ENCODE peak calls at places on chromosomes 6 and 20, in seven cellular contexts. E, O, G, T, L, Q and U are unnamed samples.

GRCh38 chr6:72560721-72561593 is 60.9 kb upstream of the KCNQ5 start:
- DNase-seq in E (no peak), O (no peak), G (no peak), T (no peak), L (no peak), Q (no peak), U (no peak)

GRCh38 chr6:143529095-143529494 is 17.6 kb upstream of the FUCA2 start:
- DNase-seq in E (no peak), O (peak), G (no peak), T (no peak), L (no peak), Q (no peak), U (no peak)

GRCh38 chr20:33296206-33296605 is 13.2 kb downstream of the BPIFB1 start:
- DNase-seq in E (no peak), O (no peak), G (no peak), T (no peak), L (no peak), Q (no peak), U (no peak)

GRCh38 chr20:60473240-60473639 is 515.0 kb downstream of the CDH26 start:
- DNase-seq in E (no peak), O (no peak), G (no peak), T (no peak), L (peak), Q (no peak), U (no peak)

GRCh38 chr6:31270788-31271640 is 878 bp downstream of the HLA-C start:
- DNase-seq in E (peak), O (peak), G (peak), T (no peak), L (no peak), Q (peak), U (peak)

GRCh38 chr6:30837432-30837831 is 46.9 kb upstream of the DDR1 start:
- DNase-seq in E (no peak), O (no peak), G (no peak), T (no peak), L (no peak), Q (no peak), U (no peak)

GRCh38 chr6:47438481-47439347 is 38.9 kb upstream of the CD2AP start:
- DNase-seq in E (no peak), O (no peak), G (no peak), T (no peak), L (no peak), Q (no peak), U (no peak)

GRCh38 chr6:36697481-36697903 is at the start of gene RAB44:
- DNase-seq in E (no peak), O (no peak), G (no peak), T (no peak), L (no peak), Q (no peak), U (no peak)

GRCh38 chr20:43923322-43923721 is 8.7 kb downstream of the TOX2 start:
- DNase-seq in E (no peak), O (peak), G (no peak), T (no peak), L (no peak), Q (no peak), U (no peak)

GRCh38 chr6:37919417-37920157 is 100.1 kb downstream of the ZFAND3 start:
- DNase-seq in E (no peak), O (no peak), G (no peak), T (no peak), L (no peak), Q (no peak), U (no peak)

GRCh38 chr20:40493071-40493470 is 196.0 kb downstream of the MAFB start:
- DNase-seq in E (no peak), O (no peak), G (no peak), T (no peak), L (no peak), Q (no peak), U (no peak)

GRCh38 chr6:154438882-154439281 is 71.6 kb downstream of the CNKSR3 start:
- DNase-seq in E (no peak), O (no peak), G (no peak), T (no peak), L (no peak), Q (no peak), U (no peak)

GRCh38 chr20:50746138-50746940 is 15.0 kb downstream of the PARD6B start:
- DNase-seq in E (no peak), O (peak), G (no peak), T (no peak), L (no peak), Q (no peak), U (no peak)

GRCh38 chr6:134026597-134026996 is 25.8 kb downstream of the SLC2A12 start:
- DNase-seq in E (no peak), O (no peak), G (no peak), T (no peak), L (no peak), Q (no peak), U (no peak)

GRCh38 chr20:22732751-22733150 is 148.4 kb upstream of the FOXA2 start:
- DNase-seq in E (no peak), O (no peak), G (no peak), T (no peak), L (no peak), Q (no peak), U (no peak)

GRCh38 chr20:38962898-38963484 is 847 bp downstream of the DHX35 start:
- DNase-seq in E (peak), O (no peak), G (no peak), T (no peak), L (no peak), Q (no peak), U (no peak)

GRCh38 chr20:46010491-46011405 is 2.0 kb downstream of the MMP9 start:
- DNase-seq in E (no peak), O (peak), G (peak), T (no peak), L (no peak), Q (no peak), U (no peak)

GRCh38 chr6:158988477-158988876 is 11.5 kb downstream of the RSPH3 start:
- DNase-seq in E (no peak), O (no peak), G (no peak), T (no peak), L (no peak), Q (no peak), U (no peak)

GRCh38 chr6:34476462-34476861 is 10.6 kb downstream of the PACSIN1 start:
- DNase-seq in E (no peak), O (no peak), G (no peak), T (no peak), L (no peak), Q (no peak), U (no peak)

GRCh38 chr6:39915866-39916265 is 18.4 kb downstream of the MOCS1 start:
- DNase-seq in E (no peak), O (no peak), G (no peak), T (no peak), L (no peak), Q (no peak), U (no peak)

GRCh38 chr6:39309942-39310531 is 4.2 kb downstream of the KCNK17 start:
- DNase-seq in E (peak), O (peak), G (peak), T (peak), L (peak), Q (peak), U (peak)

GRCh38 chr6:170227521-170227983 is 63.3 kb downstream of the DLL1 start:
- DNase-seq in E (no peak), O (no peak), G (no peak), T (no peak), L (no peak), Q (no peak), U (no peak)

GRCh38 chr6:106098383-106099234 is 12.5 kb downstream of the PRDM1 start:
- DNase-seq in E (no peak), O (peak), G (peak), T (no peak), L (no peak), Q (no peak), U (peak)

GRCh38 chr20:40390654-40391053 is 298.4 kb downstream of the MAFB start:
- DNase-seq in E (no peak), O (no peak), G (no peak), T (no peak), L (no peak), Q (no peak), U (no peak)

GRCh38 chr20:1341561-1342265 is 12.8 kb upstream of the SDCBP2 start:
- DNase-seq in E (no peak), O (no peak), G (no peak), T (no peak), L (no peak), Q (no peak), U (no peak)

GRCh38 chr6:118744261-118744941 is 93.0 kb upstream of the CEP85L start:
- DNase-seq in E (no peak), O (no peak), G (no peak), T (no peak), L (no peak), Q (no peak), U (no peak)

GRCh38 chr6:36844232-36845170 is 5.3 kb upstream of the CPNE5 start:
- DNase-seq in E (no peak), O (no peak), G (no peak), T (no peak), L (no peak), Q (no peak), U (no peak)

GRCh38 chr6:40672118-40672517 is 85.0 kb upstream of the LRFN2 start:
- DNase-seq in E (no peak), O (no peak), G (no peak), T (no peak), L (no peak), Q (no peak), U (no peak)

GRCh38 chr20:62782893-62783278 is 13.4 kb upstream of the MRGBP start:
- DNase-seq in E (no peak), O (no peak), G (no peak), T (no peak), L (no peak), Q (no peak), U (no peak)

GRCh38 chr6:106254636-106255035 is 70.9 kb downstream of the ATG5 start:
- DNase-seq in E (no peak), O (no peak), G (no peak), T (no peak), L (no peak), Q (no peak), U (no peak)

GRCh38 chr6:104483225-104483834 is 376.4 kb downstream of the HACE1 start:
- DNase-seq in E (peak), O (no peak), G (no peak), T (no peak), L (no peak), Q (no peak), U (no peak)

GRCh38 chr6:44489912-44490604 is 102.6 kb downstream of the CDC5L start:
- DNase-seq in E (no peak), O (no peak), G (no peak), T (no peak), L (peak), Q (no peak), U (no peak)

GRCh38 chr20:17421493-17421892 is 109.7 kb downstream of the BFSP1 start:
- DNase-seq in E (no peak), O (no peak), G (no peak), T (no peak), L (no peak), Q (no peak), U (no peak)

GRCh38 chr20:45933231-45934045 is 1.0 kb upstream of the PCIF1 start:
- DNase-seq in E (peak), O (peak), G (peak), T (peak), L (peak), Q (peak), U (peak)

GRCh38 chr20:59018817-59019216 is 412 bp upstream of the TUBB1 start:
- DNase-seq in E (no peak), O (peak), G (no peak), T (no peak), L (no peak), Q (no peak), U (no peak)

GRCh38 chr20:38726849-38727601 is 2.7 kb downstream of the SLC32A1 start:
- DNase-seq in E (peak), O (peak), G (peak), T (no peak), L (peak), Q (peak), U (no peak)

GRCh38 chr6:44851176-44851575 is 463.7 kb downstream of the CDC5L start:
- DNase-seq in E (no peak), O (no peak), G (no peak), T (no peak), L (no peak), Q (no peak), U (no peak)

GRCh38 chr6:36660771-36661471 is 17.6 kb upstream of the CDKN1A start:
- DNase-seq in E (no peak), O (no peak), G (no peak), T (no peak), L (peak), Q (peak), U (no peak)

GRCh38 chr6:107132330-107132954 is 17.1 kb upstream of the BEND3 start:
- DNase-seq in E (peak), O (peak), G (peak), T (no peak), L (no peak), Q (no peak), U (peak)